ENCODE peak calls at places on chromosomes 7 and 10, in five cellular contexts. B is HepG2, M is A549, C is GM12878, F is K562. X is an unnamed sample.
A peak's percentile ranks its signal among the peaks of the same experiment; 100 is the strongest.

GRCh38 chr7:18087031-18087686 is 59.5 kb upstream of the PRPS1L1 start:
- DNase-seq in B (no peak), M (peak; percentile 8), C (no peak), F (no peak), X (peak; percentile 70)

GRCh38 chr7:157507987-157508386 is 171.2 kb downstream of the DNAJB6 start:
- DNase-seq in B (no peak), M (no peak), C (no peak), F (no peak), X (no peak)

GRCh38 chr7:149771199-149771636 is 2.2 kb downstream of the ZNF467 start:
- DNase-seq in B (no peak), M (no peak), C (no peak), F (no peak), X (no peak)

GRCh38 chr7:135666156-135666555 is 3.8 kb downstream of the STMP1 start:
- DNase-seq in B (peak; percentile 64), M (no peak), C (no peak), F (no peak), X (no peak)

GRCh38 chr10:73873843-73874215 is 526 bp downstream of the CAMK2G start:
- DNase-seq in B (no peak), M (no peak), C (no peak), F (peak; percentile 71), X (no peak)

GRCh38 chr7:140546947-140547346 is 67.6 kb upstream of the MKRN1 start:
- DNase-seq in B (no peak), M (no peak), C (no peak), F (no peak), X (no peak)

GRCh38 chr7:158309844-158310763 is 277.5 kb downstream of the PTPRN2 start:
- DNase-seq in B (no peak), M (no peak), C (no peak), F (no peak), X (no peak)

GRCh38 chr7:27586825-27587224 is 75.9 kb downstream of the HIBADH start:
- DNase-seq in B (no peak), M (no peak), C (peak; percentile 53), F (no peak), X (no peak)

GRCh38 chr7:26457702-26458327 is 166.2 kb downstream of the SNX10 start:
- DNase-seq in B (no peak), M (no peak), C (no peak), F (no peak), X (no peak)

GRCh38 chr7:154503962-154504550 is 451.9 kb downstream of the DPP6 start:
- DNase-seq in B (peak; percentile 19), M (peak; percentile 41), C (no peak), F (peak; percentile 56), X (no peak)

GRCh38 chr10:62063795-62064472 is 162.4 kb downstream of the ARID5B start:
- DNase-seq in B (no peak), M (no peak), C (no peak), F (peak; percentile 28), X (no peak)

GRCh38 chr7:24119852-24120251 is 164.1 kb upstream of the NPY start:
- DNase-seq in B (no peak), M (no peak), C (no peak), F (no peak), X (no peak)

GRCh38 chr7:138656952-138657351 is 44.2 kb downstream of the SVOPL start:
- DNase-seq in B (no peak), M (no peak), C (no peak), F (no peak), X (no peak)

GRCh38 chr7:69598487-69599148 is 343 bp downstream of the AUTS2 start:
- DNase-seq in B (no peak), M (no peak), C (no peak), F (no peak), X (no peak)

GRCh38 chr10:68900427-68901105 is 549 bp upstream of the DDX50 start:
- DNase-seq in B (no peak), M (no peak), C (peak; percentile 13), F (no peak), X (peak; percentile 85)

GRCh38 chr7:22896917-22897316 is 74.3 kb upstream of the TOMM7 start:
- DNase-seq in B (peak; percentile 15), M (no peak), C (no peak), F (no peak), X (peak; percentile 45)

GRCh38 chr7:137879357-137880158 is 32.8 kb upstream of the DGKI start:
- DNase-seq in B (no peak), M (no peak), C (no peak), F (no peak), X (peak; percentile 71)

GRCh38 chr10:45180507-45180906 is 134.9 kb downstream of the OR13A1 start:
- DNase-seq in B (no peak), M (no peak), C (no peak), F (no peak), X (no peak)

DNA sequence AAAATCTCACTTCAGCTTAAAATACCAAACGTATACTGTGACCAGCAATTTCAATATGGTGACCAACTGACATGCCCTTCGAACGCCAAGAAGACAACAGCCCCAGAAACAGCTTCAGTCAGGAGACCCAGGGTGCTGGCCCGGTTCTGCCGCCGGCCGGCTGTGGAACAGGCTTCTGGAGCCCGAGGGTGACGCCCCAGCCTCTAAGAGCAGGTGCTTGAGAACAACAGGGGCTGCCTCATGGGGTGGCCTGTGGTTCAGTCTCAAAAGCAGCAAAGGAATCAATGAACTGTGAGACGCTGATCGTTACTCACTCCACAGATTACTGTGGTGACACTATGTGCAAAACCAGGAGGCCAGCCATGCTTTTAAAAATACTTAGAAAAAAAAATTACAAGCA is 17.3 kb downstream of the GPER1 start:
- DNase-seq in B (no peak), M (no peak), C (peak; percentile 49), F (no peak), X (no peak)
- TF ChIP-seq HDAC2 in B (no peak), M (no peak), C (no peak), F (no peak), X (no peak)

GRCh38 chr10:43196981-43197833 is 59.0 kb downstream of the CSGALNACT2 start:
- DNase-seq in B (no peak), M (no peak), C (no peak), F (peak; percentile 17), X (no peak)

GRCh38 chr10:43194861-43195260 is 56.6 kb downstream of the CSGALNACT2 start:
- DNase-seq in B (no peak), M (no peak), C (no peak), F (peak; percentile 5), X (peak; percentile 39)

GRCh38 chr10:43195557-43195956 is 57.3 kb downstream of the CSGALNACT2 start:
- DNase-seq in B (no peak), M (no peak), C (no peak), F (peak; percentile 2), X (no peak)

GRCh38 chr10:43197834-43198681 is 59.8 kb downstream of the CSGALNACT2 start:
- DNase-seq in B (peak; percentile 18), M (peak; percentile 23), C (no peak), F (peak; percentile 43), X (no peak)

GRCh38 chr10:43196131-43196980 is 58.1 kb downstream of the CSGALNACT2 start:
- DNase-seq in B (no peak), M (no peak), C (no peak), F (peak; percentile 6), X (no peak)
- TF ChIP-seq HDAC2 in B (no peak), M (no peak), C (no peak), F (no peak), X (no peak)

DNA sequence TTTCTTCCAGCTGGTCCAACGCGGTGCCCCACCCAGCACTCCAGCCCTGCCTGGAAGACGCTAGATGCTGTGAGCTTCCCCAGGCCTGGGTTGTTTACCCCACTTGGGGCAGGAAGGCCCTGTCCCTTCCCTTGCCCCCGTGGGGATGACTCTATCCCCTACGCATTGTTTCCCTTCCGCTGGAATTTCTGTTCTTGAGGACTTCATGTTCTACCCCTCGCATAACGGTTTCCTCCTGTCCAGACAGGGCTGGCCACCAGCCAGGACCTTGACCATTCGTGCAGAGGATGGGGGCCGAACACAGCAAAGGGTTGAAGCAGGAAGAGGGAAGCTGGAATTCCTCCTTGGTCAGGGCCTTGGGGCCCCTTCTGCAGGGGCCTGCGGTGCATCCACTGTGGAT is 14.7 kb upstream of the SERPINE1 start:
- DNase-seq in B (no peak), M (no peak), C (no peak), F (no peak), X (no peak)
- TF ChIP-seq HDAC2 in B (no peak), M (no peak), C (no peak), F (no peak), X (no peak)

GRCh38 chr10:122474145-122474739 is 12.9 kb downstream of the HTRA1 start:
- DNase-seq in B (no peak), M (no peak), C (no peak), F (no peak), X (no peak)
- TF ChIP-seq HDAC2 in B (no peak), M (no peak), C (no peak), F (no peak), X (no peak)

GRCh38 chr10:91385686-91386085 is 24.5 kb upstream of the HECTD2 start:
- DNase-seq in B (no peak), M (no peak), C (no peak), F (no peak), X (no peak)

GRCh38 chr10:91391915-91392314 is 18.2 kb upstream of the HECTD2 start:
- DNase-seq in B (no peak), M (no peak), C (no peak), F (no peak), X (no peak)

GRCh38 chr10:91389636-91390512 is 20.3 kb upstream of the HECTD2 start:
- DNase-seq in B (peak; percentile 54), M (peak; percentile 64), C (no peak), F (peak; percentile 15), X (no peak)
- TF ChIP-seq HDAC2 in B (no peak), M (no peak), C (no peak), F (no peak), X (no peak)

GRCh38 chr10:58268454-58268945 is 462 bp upstream of the CISD1 start:
- DNase-seq in B (no peak), M (no peak), C (no peak), F (no peak), X (no peak)
- TF ChIP-seq HDAC2 in B (no peak), M (peak; percentile 55), C (no peak), F (no peak), X (no peak)

DNA sequence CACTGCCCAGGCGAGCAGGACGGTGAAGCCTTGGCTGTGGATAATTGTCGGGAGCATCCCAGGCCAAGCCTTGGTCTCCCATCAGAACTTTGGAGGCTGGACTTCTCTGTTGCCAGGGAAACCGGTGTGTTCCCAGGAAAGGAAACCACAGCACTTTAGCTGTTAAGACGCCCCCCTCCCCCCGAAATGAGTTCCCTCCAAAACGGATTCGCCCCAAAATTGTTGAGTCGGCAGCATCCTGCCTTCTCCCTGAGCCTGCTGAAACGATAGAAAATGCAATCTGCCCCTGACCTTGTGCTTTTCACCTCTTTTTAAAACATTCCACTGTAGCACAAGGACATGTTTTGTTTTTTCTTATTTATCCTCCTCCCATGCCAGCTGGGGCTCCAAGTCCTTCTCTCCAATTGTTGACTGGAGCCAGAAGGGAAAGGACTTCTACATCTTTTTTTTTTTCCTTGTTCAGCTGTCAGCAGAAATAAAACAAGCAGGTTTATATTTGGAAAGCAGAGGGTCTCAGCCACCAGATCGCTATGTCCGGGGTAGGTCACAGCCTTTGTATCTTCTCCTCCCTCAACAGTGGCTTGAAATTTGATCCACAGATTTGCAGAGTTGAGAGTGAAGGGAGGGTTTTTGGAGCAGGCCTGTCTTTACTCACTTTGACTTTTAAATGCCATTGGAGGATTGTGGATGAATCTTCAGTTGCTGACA is 116.5 kb downstream of the ZMIZ1 start:
- DNase-seq in B (peak; percentile 85), M (no peak), C (no peak), F (no peak), X (no peak)
- TF ChIP-seq HDAC2 in B (peak; percentile 37), M (no peak), C (no peak), F (no peak), X (no peak)

GRCh38 chr10:75407716-75408511 is 6.3 kb upstream of the ZNF503 start:
- DNase-seq in B (no peak), M (no peak), C (no peak), F (peak; percentile 57), X (no peak)
- TF ChIP-seq HDAC2 in B (no peak), M (no peak), C (no peak), F (no peak), X (no peak)

X was measured in H1.